ENCODE peak calls at places on chromosomes 7 and 10, in four cellular contexts. J is SK-N-SH, Z is breast epithelium, X is left lung. P is an unnamed sample. For H3K27me3 and H3K9me3, the result is how much of the 10 kb centered on the place peaks cover.

GRCh38 chr10:125407000-125407502 is 246.7 kb upstream of the CTBP2 start:
- DNase-seq in J (no peak), Z (peak), X (no peak), P (no peak)

GRCh38 chr10:114151486-114151885 is 22.5 kb downstream of the CCDC186 start:
- DNase-seq in J (no peak), Z (no peak), X (no peak), P (no peak)

GRCh38 chr10:121054876-121055275 is 203.7 kb downstream of the WDR11 start:
- DNase-seq in J (no peak), Z (no peak), X (no peak), P (no peak)

GRCh38 chr10:112775347-112775746 is 174.7 kb upstream of the TCF7L2 start:
- DNase-seq in J (no peak), Z (no peak), X (no peak), P (no peak)

GRCh38 chr7:121076350-121077164 is 88.0 kb downstream of the CPED1 start:
- DNase-seq in J (no peak), Z (no peak), X (no peak), P (no peak)

GRCh38 chr7:96034940-96035727 is 262.8 kb downstream of the DYNC1I1 start:
- DNase-seq in J (no peak), Z (no peak), X (no peak), P (no peak)

GRCh38 chr7:133491846-133492652 is 239.2 kb downstream of the EXOC4 start:
- DNase-seq in J (no peak), Z (no peak), X (no peak), P (no peak)

GRCh38 chr10:6473430-6473829 is 106.6 kb downstream of the PRKCQ start:
- DNase-seq in J (no peak), Z (no peak), X (no peak), P (peak)

GRCh38 chr7:28685660-28686417 is 272.3 kb downstream of the TRIL start:
- DNase-seq in J (peak), Z (peak), X (peak), P (no peak)

GRCh38 chr10:7886056-7886455 is 67.8 kb downstream of the TAF3 start:
- DNase-seq in J (no peak), Z (no peak), X (no peak), P (no peak)

GRCh38 chr10:78942006-78942405 is 126.8 kb upstream of the ZMIZ1 start:
- DNase-seq in J (no peak), Z (no peak), X (no peak), P (no peak)

GRCh38 chr10:33521062-33521461 is 186.6 kb upstream of the NRP1 start:
- DNase-seq in J (no peak), Z (no peak), X (no peak), P (no peak)

GRCh38 chr10:117477961-117478670 is 64.4 kb upstream of the EMX2 start:
- DNase-seq in J (no peak), Z (no peak), X (no peak), P (no peak)

GRCh38 chr10:30591249-30591670 is 38.3 kb downstream of the LYZL2 start:
- DNase-seq in J (peak), Z (no peak), X (no peak), P (peak)

GRCh38 chr10:7033031-7033430 is 377.8 kb downstream of the SFMBT2 start:
- DNase-seq in J (no peak), Z (no peak), X (no peak), P (no peak)

GRCh38 chr7:55381696-55382095 is 16.6 kb downstream of the LANCL2 start:
- DNase-seq in J (no peak), Z (no peak), X (no peak), P (no peak)

GRCh38 chr7:43307522-43307921 is 195.1 kb downstream of the HECW1 start:
- DNase-seq in J (no peak), Z (no peak), X (no peak), P (no peak)

GRCh38 chr10:642186-642890 is 47.1 kb downstream of the DIP2C start:
- DNase-seq in J (no peak), Z (no peak), X (no peak), P (no peak)

GRCh38 chr10:78207776-78208175 is 174.1 kb downstream of the RPS24 start:
- DNase-seq in J (no peak), Z (no peak), X (no peak), P (no peak)

GRCh38 chr7:120028636-120029035 is 244.3 kb upstream of the KCND2 start:
- DNase-seq in J (no peak), Z (no peak), X (no peak), P (no peak)

GRCh38 chr10:21675157-21675796 is 141.2 kb downstream of the MLLT10 start:
- DNase-seq in J (peak), Z (no peak), X (no peak), P (no peak)

GRCh38 chr10:60989400-60989876 is 45.5 kb upstream of the RHOBTB1 start:
- DNase-seq in J (no peak), Z (no peak), X (no peak), P (no peak)

GRCh38 chr10:12484945-12485805 is 135.8 kb downstream of the CAMK1D start:
- DNase-seq in J (no peak), Z (no peak), X (no peak), P (peak)

GRCh38 chr10:47282657-47283018 is 17.4 kb upstream of the GDF10 start:
- DNase-seq in J (no peak), Z (no peak), X (no peak), P (no peak)
- H3K27me3 ChIP-seq in J (under half), Z (under half), X (under half), P (under half)

DNA sequence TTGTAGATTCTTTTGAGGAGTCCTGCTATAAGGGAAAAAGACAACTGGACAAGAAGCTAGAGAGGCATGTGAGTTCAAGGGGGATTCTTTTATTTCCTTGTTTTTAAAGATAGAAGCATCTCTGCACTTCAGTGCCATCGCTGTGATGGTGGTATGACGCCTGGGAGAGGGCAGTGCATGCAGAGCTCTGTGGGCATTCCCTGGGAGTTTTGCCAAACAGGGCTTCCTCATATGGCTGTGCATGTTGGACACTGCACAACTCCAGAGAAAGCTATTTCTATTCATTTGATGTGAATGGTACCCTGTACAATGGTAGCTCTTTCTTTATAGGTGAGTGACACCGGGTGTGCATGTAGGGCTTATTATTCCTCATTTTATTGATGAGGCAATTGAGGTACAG is 599.5 kb upstream of the DPP6 start:
- DNase-seq in J (no peak), Z (no peak), X (no peak), P (no peak)
- H3K9me3 ChIP-seq in J (under half), Z (under half), X (under half), P (under half)

GRCh38 chr7:108454317-108454673 is 1.9 kb downstream of the NRCAM start:
- DNase-seq in J (no peak), Z (no peak), X (no peak), P (no peak)

GRCh38 chr7:108454674-108455523 is 1.3 kb downstream of the NRCAM start:
- DNase-seq in J (peak), Z (no peak), X (no peak), P (no peak)

GRCh38 chr7:108455524-108455832 is 758 bp downstream of the NRCAM start:
- DNase-seq in J (no peak), Z (no peak), X (no peak), P (no peak)

GRCh38 chr7:108456845-108457540 is 757 bp upstream of the NRCAM start:
- DNase-seq in J (no peak), Z (no peak), X (no peak), P (no peak)

DNA sequence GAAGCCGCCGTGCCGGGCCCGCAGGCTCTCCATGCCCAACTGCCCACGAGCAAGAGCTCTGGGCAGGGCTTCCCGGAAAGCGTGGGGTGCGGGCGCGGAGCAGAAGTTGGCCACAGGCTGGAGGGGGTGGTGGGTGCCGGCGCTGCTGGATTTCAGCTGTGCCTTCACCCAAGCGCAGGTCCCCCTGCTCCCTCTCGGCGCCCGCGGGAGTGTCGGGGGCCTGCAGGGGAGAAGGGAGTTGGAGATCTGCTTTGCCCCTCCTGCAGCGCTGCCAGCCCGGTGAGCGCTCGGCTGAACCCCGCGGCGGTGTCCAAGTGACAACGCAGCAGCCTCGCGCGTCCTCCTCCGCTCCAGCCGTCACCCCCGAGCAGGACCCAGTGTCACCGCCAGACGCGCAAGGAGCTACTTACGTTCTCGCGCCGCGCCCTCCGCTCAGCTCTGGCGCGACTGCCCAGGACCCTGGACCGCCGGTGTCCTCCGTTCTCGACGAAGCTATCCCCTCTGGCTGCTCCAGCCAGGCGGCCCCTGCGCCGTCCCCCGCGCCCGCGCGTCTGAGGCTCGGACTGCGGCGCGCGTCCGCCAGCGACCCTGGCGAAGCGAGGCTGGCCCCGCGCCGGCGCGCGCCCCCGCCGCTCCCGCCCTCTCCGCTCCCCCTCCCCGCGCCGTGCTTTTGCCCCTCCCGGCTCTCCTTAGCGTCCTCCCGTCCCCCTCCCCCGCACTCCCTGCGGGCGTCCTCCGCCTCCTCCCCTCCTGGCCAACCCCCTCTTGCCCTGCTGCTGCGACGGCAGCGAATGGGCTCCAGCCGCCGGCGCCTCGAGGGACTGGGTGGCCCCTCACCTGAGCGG is at the start of gene NRCAM:
- DNase-seq in J (peak), Z (no peak), X (peak), P (no peak)
- H3K27me3 ChIP-seq in J (under half), Z (under half), X (half or more), P (half or more)

DNA sequence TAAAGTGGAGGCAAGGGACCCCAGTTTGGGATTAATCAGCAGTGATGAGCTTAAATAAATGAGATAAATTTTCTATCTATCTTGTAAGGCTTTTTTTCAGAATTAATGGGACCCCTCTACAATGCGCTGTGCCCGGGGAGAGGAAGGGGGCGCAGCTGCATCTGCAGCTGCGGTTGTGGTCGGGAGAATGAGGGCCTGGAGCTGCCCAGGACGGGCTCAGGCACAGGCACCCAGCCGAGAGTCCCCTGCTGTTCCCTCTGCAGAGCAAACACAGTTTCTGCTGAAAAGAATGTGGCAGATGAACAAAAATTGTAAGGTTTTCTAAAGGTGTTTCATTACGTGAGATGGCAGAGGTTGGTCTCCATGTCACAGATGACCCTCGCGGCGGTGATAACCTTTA is 456.1 kb downstream of the DNAJB6 start:
- DNase-seq in J (no peak), Z (no peak), X (no peak), P (no peak)
- H3K9me3 ChIP-seq in J (under half), Z (under half), X (under half), P (under half)

GRCh38 chr10:101120884-101121660 is 10.0 kb upstream of the TLX1 start:
- DNase-seq in J (peak), Z (no peak), X (no peak), P (no peak)
- H3K27me3 ChIP-seq in J (half or more), Z (under half), X (half or more), P (under half)

DNA sequence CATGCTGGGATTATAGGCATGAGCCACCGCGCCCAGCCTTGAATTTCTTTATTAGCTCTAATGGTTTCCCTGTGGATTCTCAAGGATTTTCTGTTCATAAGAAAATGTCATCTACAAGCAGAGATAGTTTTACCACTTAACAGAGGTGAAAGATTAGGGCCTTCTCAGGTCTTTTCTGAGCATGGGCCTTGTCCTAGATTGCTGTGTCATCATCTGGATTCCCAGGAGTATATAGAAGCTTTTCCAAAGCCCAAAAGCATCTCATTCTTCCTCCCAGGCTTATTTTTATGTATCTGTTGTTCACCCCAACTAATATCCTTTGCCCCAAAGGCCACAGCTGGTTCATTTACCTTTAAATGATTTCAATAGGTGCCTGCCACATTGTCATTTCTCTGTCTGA is 13.7 kb upstream of the ZNF248 start:
- DNase-seq in J (no peak), Z (no peak), X (no peak), P (no peak)
- H3K9me3 ChIP-seq in J (under half), Z (under half), X (under half), P (under half)

DNA sequence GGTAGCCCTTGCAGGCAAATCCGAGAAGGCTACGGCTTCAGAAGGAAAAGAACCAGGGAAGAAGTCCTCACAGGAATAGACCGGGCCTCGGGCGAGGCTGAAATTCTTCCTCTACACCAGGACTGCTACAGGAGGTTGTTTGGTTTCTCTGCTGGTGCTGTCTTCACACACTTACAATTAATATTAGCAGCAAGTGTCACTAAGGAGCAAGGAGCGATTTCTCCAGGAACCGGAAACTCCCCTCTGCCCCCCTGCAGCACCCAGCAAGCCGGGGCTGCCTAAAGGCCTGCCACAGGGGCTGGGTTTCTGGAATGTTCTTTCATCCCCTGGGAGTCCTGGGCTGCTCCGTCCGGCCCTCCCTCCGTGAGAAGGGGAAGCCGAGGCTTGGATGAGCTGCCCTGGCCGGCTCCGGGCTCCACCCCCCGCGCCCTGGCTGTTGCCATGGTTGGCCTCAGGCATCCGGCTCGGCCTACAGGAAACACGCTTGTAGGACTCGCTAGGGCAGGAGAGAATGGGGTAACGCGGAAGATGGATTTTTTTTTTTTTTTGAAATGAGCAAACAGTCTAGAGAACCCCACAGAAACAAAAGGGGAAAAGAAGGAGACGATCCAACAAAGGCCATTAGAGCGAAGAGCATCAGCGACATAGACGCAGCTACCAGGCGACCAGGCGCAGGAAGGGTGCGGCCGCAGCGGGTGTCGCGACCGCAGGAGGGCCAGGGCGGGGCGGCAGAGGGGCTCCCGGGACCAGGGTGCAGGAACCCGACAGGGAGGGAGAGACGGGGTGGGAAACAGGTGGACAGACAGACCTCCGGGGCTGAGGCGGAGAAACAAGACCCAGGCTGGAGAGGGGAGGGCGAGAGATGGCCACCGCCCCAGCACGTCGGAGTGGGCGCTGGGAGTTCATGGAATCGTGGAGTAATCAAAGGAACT is 33.0 kb downstream of the EN2 start:
- DNase-seq in J (peak), Z (no peak), X (peak), P (no peak)
- H3K27me3 ChIP-seq in J (half or more), Z (under half), X (half or more), P (under half)

GRCh38 chr7:157824819-157825121 is 488.0 kb downstream of the DNAJB6 start:
- DNase-seq in J (no peak), Z (no peak), X (no peak), P (no peak)

GRCh38 chr7:157824011-157824818 is 487.4 kb downstream of the DNAJB6 start:
- DNase-seq in J (no peak), Z (no peak), X (no peak), P (no peak)

GRCh38 chr7:157821959-157822687 is 485.3 kb downstream of the DNAJB6 start:
- DNase-seq in J (no peak), Z (no peak), X (no peak), P (no peak)

GRCh38 chr7:157820796-157821195 is 484.0 kb downstream of the DNAJB6 start:
- DNase-seq in J (no peak), Z (no peak), X (no peak), P (no peak)

GRCh38 chr7:157822688-157823031 is 485.9 kb downstream of the DNAJB6 start:
- DNase-seq in J (no peak), Z (no peak), X (no peak), P (no peak)
- H3K9me3 ChIP-seq in J (under half), Z (under half), X (under half), P (under half)

GRCh38 chr7:26626687-26627086 is 237.7 kb downstream of the SKAP2 start:
- DNase-seq in J (no peak), Z (no peak), X (no peak), P (no peak)
- H3K27me3 ChIP-seq in J (under half), Z (under half), X (under half), P (under half)